ENCODE peak calls at places on chromosomes 7 and 10, in six cellular contexts. K is Panc1, D is stomach, F is H1, J is upper lobe of left lung, C is transverse colon. E is an unnamed sample.

GRCh38 chr7:105583061-105583460 is 1.8 kb upstream of the EFCAB10 start:
- DNase-seq in F (no peak), J (no peak), C (no peak), K (no peak), D (no peak), E (no peak)

GRCh38 chr7:151110941-151111645 is 24.8 kb downstream of the AGAP3 start:
- DNase-seq in D (peak), C (peak), J (peak), F (no peak), K (no peak), E (peak)

GRCh38 chr10:36880898-36881297 is 244.5 kb upstream of the ANKRD30A start:
- DNase-seq in C (no peak), F (no peak), K (no peak), D (no peak), J (no peak), E (no peak)

GRCh38 chr7:137626469-137627067 is 220.2 kb downstream of the DGKI start:
- DNase-seq in F (no peak), K (peak), C (peak), D (peak), J (no peak), E (no peak)

GRCh38 chr7:80923211-80923612 is 4.4 kb upstream of the SEMA3C start:
- DNase-seq in D (no peak), K (no peak), J (no peak), C (no peak), F (no peak), E (no peak)

GRCh38 chr10:125774144-125774543 is 1.5 kb downstream of the MMP21 start:
- DNase-seq in C (no peak), D (no peak), K (no peak), J (no peak), F (no peak), E (no peak)

GRCh38 chr7:39016609-39017008 is 38.9 kb downstream of the POU6F2 start:
- DNase-seq in J (peak), D (peak), K (no peak), C (peak), F (no peak), E (peak)

GRCh38 chr7:130941322-130942210 is 207.6 kb upstream of the KLF14 start:
- DNase-seq in D (peak), C (peak), J (peak), K (peak), F (no peak), E (peak)

GRCh38 chr7:617614-618538 is 98.2 kb upstream of the PDGFA start:
- DNase-seq in C (peak), F (no peak), J (no peak), D (no peak), K (no peak), E (no peak)

GRCh38 chr10:95268438-95268837 is 22.4 kb downstream of the PDLIM1 start:
- DNase-seq in K (no peak), C (no peak), F (no peak), D (no peak), J (peak), E (no peak)

GRCh38 chr7:135512135-135512887 is 2.4 kb upstream of the CNOT4 start:
- DNase-seq in J (no peak), C (no peak), F (no peak), D (no peak), K (peak), E (no peak)

GRCh38 chr7:32227746-32228145 is 157.5 kb upstream of the PDE1C start:
- DNase-seq in J (no peak), D (no peak), F (no peak), C (no peak), K (no peak), E (no peak)

GRCh38 chr7:6615853-6616555 is 594 bp downstream of the ZNF853 start:
- DNase-seq in C (no peak), D (no peak), K (no peak), J (no peak), F (no peak), E (no peak)

GRCh38 chr7:2952316-2952715 is 91.4 kb downstream of the CARD11 start:
- DNase-seq in C (no peak), K (no peak), D (no peak), J (peak), F (no peak), E (peak)

GRCh38 chr10:70692043-70692603 is 19.8 kb downstream of the ADAMTS14 start:
- DNase-seq in C (no peak), F (no peak), J (no peak), D (no peak), K (no peak), E (no peak)

GRCh38 chr10:100043796-100044195 is 34.0 kb upstream of the DNMBP start:
- DNase-seq in J (no peak), D (no peak), K (no peak), C (no peak), F (no peak), E (no peak)

GRCh38 chr7:1267016-1267900 is 34.6 kb downstream of the UNCX start:
- DNase-seq in J (no peak), D (no peak), C (no peak), K (no peak), F (no peak), E (no peak)

GRCh38 chr7:23533160-23533559 is 1.4 kb upstream of the TRA2A start:
- DNase-seq in F (no peak), J (no peak), K (no peak), C (no peak), D (no peak), E (no peak)

GRCh38 chr10:122113161-122113944 is 124.4 kb downstream of the TACC2 start:
- DNase-seq in C (peak), K (no peak), J (peak), F (no peak), D (peak), E (peak)

GRCh38 chr7:47844311-47844710 is 104.0 kb downstream of the PKD1L1 start:
- DNase-seq in D (no peak), J (no peak), F (no peak), C (no peak), K (no peak), E (no peak)

GRCh38 chr7:138755331-138755747 is 42.5 kb upstream of the TMEM213 start:
- DNase-seq in K (no peak), D (no peak), J (no peak), C (no peak), F (no peak), E (no peak)

GRCh38 chr7:108329514-108329913 is 126.7 kb downstream of the NRCAM start:
- DNase-seq in F (no peak), D (no peak), C (no peak), J (no peak), K (no peak), E (no peak)

GRCh38 chr10:122854648-122855047 is 9.0 kb upstream of the CUZD1 start:
- DNase-seq in D (no peak), K (peak), F (no peak), J (no peak), C (no peak), E (no peak)

GRCh38 chr10:121069061-121069850 is 218.1 kb downstream of the WDR11 start:
- DNase-seq in C (no peak), D (no peak), F (no peak), K (no peak), J (no peak), E (no peak)

GRCh38 chr10:127863231-127863825 is 29.4 kb downstream of the CLRN3 start:
- DNase-seq in K (no peak), F (no peak), J (no peak), D (no peak), C (no peak), E (no peak)

GRCh38 chr7:124720195-124720594 is 45.4 kb downstream of the GPR37 start:
- DNase-seq in D (no peak), K (no peak), J (no peak), F (peak), C (no peak), E (no peak)

GRCh38 chr7:41313171-41313570 is 389.7 kb downstream of the INHBA start:
- DNase-seq in F (no peak), J (no peak), C (no peak), K (no peak), D (no peak), E (no peak)

GRCh38 chr10:34696423-34696822 is 118.7 kb downstream of the PARD3 start:
- DNase-seq in D (no peak), F (no peak), K (no peak), J (no peak), C (no peak), E (no peak)

GRCh38 chr7:70474639-70475234 is 657.2 kb upstream of the GALNT17 start:
- DNase-seq in F (no peak), J (no peak), C (no peak), K (no peak), D (peak), E (no peak)

GRCh38 chr7:23863209-23863798 is 153.3 kb downstream of the STK31 start:
- DNase-seq in D (no peak), K (peak), C (no peak), J (no peak), F (no peak), E (no peak)

GRCh38 chr7:29332027-29332806 is 137.6 kb downstream of the CHN2 start:
- DNase-seq in F (no peak), K (no peak), D (no peak), C (no peak), J (no peak), E (no peak)
- H3K4me3 ChIP-seq in F (no peak), K (no peak), D (no peak), C (no peak), J (no peak), E (no peak)

DNA sequence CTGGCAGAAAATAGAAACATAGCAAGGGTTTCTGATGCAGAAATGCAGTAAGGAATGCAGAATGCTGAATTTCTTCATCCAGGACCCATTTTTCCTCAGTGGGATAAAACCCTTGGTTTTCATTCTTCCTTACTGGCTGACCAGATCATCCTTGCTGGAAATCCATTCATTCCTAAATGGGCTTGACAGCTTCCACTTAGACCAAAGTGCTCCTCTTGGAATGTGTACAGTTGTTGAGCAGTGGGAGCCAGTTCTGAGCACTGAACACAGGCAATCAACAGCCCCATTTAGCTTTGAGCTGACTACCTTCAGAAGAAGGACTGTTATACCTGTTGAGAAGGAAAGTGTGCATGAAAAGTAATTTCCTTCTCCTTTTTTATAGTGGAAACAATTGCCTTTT is 232.1 kb downstream of the SORCS3 start:
- DNase-seq in J (no peak), C (no peak), D (no peak), K (no peak), F (no peak), E (no peak)
- TF ChIP-seq POLR2AphosphoS5 in J (no peak), C (no peak), D (no peak), K (no peak), F (no peak), E (no peak)

GRCh38 chr10:75939541-75939940 is 508.1 kb downstream of the LRMDA start:
- DNase-seq in K (no peak), D (no peak), F (no peak), C (no peak), J (no peak), E (no peak)

GRCh38 chr10:75941181-75941580 is 509.8 kb downstream of the LRMDA start:
- DNase-seq in J (no peak), F (no peak), K (no peak), D (no peak), C (no peak), E (no peak)

GRCh38 chr10:75940742-75941141 is 509.3 kb downstream of the LRMDA start:
- DNase-seq in K (no peak), J (no peak), C (no peak), D (no peak), F (no peak), E (no peak)

DNA sequence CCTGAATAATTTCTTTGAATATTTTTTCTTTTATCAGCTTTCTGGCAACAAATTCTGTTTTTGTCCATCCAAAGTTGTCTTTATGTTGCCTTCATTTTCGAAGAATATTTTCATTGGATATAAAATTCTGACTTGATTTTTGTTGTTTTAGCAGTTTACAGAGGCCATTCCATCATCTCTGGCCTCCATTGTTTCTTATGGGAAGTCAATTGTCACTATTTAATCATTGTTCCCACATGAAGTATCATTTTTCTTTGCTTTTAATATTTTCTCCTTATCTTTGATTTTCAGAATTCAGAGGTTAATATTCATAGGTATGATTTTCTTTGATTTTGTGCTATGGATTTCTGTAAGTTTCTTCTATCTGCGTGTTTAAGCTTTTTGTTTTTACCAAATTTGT is 512.6 kb downstream of the LRMDA start:
- DNase-seq in C (no peak), F (no peak), J (no peak), D (no peak), K (no peak), E (no peak)
- H3K27ac ChIP-seq in C (no peak), F (no peak), J (no peak), D (no peak), K (no peak), E (no peak)

GRCh38 chr7:102331536-102332275 is 24.5 kb downstream of the SPDYE6 start:
- DNase-seq in J (no peak), C (no peak), D (no peak), F (no peak), K (no peak), E (no peak)
- H3K4me3 ChIP-seq in J (no peak), C (no peak), D (no peak), F (no peak), K (no peak), E (no peak)

GRCh38 chr10:124344266-124344590 is 74.5 kb downstream of the OAT start:
- DNase-seq in D (no peak), J (peak), K (no peak), F (no peak), C (no peak), E (no peak)
- TF ChIP-seq POLR2AphosphoS5 in D (no peak), J (no peak), K (no peak), F (no peak), C (no peak), E (no peak)

GRCh38 chr7:36653011-36653670 is 71.2 kb downstream of the AOAH start:
- DNase-seq in K (no peak), D (no peak), J (no peak), F (no peak), C (no peak), E (no peak)
- H3K27ac ChIP-seq in K (peak), D (no peak), J (no peak), F (no peak), C (peak), E (no peak)

GRCh38 chr7:64889686-64890162 is 13.3 kb upstream of the ZNF273 start:
- DNase-seq in J (no peak), C (no peak), K (no peak), F (no peak), D (no peak), E (no peak)
- H3K4me3 ChIP-seq in J (no peak), C (no peak), K (peak), F (peak), D (peak), E (peak)

E was measured in breast epithelium.